ENCODE peak calls at places on chromosomes 3 and 15, in seven cellular contexts. S is IMR-90; T is Peyer's patch; G is right cardiac atrium; C is brain microvascular endothelial cell; F is fibroblast of lung; B is CD8-positive, alpha-beta memory T cell. O is an unnamed sample.

GRCh38 chr3:172179680-172180399 is 140.5 kb downstream of the FNDC3B start:
- DNase-seq in C (no peak), F (no peak), B (no peak), T (no peak), G (no peak), S (no peak), O (no peak)

GRCh38 chr3:189710620-189711388 is 79.6 kb downstream of the TP63 start:
- DNase-seq in B (no peak), C (peak), S (peak), T (no peak), F (peak), G (no peak), O (peak)

GRCh38 chr3:44439499-44440295 is 37.8 kb downstream of the ZNF445 start:
- DNase-seq in G (peak), B (peak), C (peak), F (peak), T (no peak), S (peak), O (no peak)

GRCh38 chr3:186931487-186932280 is 1.4 kb downstream of the ST6GAL1 start:
- DNase-seq in S (peak), T (no peak), B (peak), F (peak), G (peak), C (peak), O (no peak)

GRCh38 chr3:196604548-196604947 is 34.9 kb upstream of the NRROS start:
- DNase-seq in T (no peak), B (no peak), C (no peak), S (no peak), G (no peak), F (no peak), O (no peak)

GRCh38 chr3:126621171-126621570 is 33.8 kb downstream of the TXNRD3 start:
- DNase-seq in B (no peak), T (no peak), S (peak), G (peak), F (peak), C (no peak), O (no peak)

GRCh38 chr3:17605032-17605431 is 137.4 kb downstream of the TBC1D5 start:
- DNase-seq in F (peak), S (peak), C (peak), B (no peak), T (no peak), G (no peak), O (peak)

GRCh38 chr15:31478781-31479221 is 152.2 kb downstream of the KLF13 start:
- DNase-seq in G (peak), T (no peak), S (no peak), B (no peak), F (no peak), C (no peak), O (no peak)

GRCh38 chr3:53819163-53819868 is 26.9 kb downstream of the CHDH start:
- DNase-seq in C (no peak), S (no peak), G (no peak), T (no peak), F (no peak), B (no peak), O (no peak)

GRCh38 chr3:134867277-134867676 is 72.2 kb downstream of the EPHB1 start:
- DNase-seq in G (no peak), C (no peak), F (no peak), T (no peak), S (no peak), B (no peak), O (no peak)

GRCh38 chr3:13233487-13234154 is 160.4 kb upstream of the IQSEC1 start:
- DNase-seq in S (no peak), T (no peak), F (no peak), B (no peak), G (peak), C (no peak), O (no peak)

GRCh38 chr3:86562095-86562494 is 428.9 kb downstream of the VGLL3 start:
- DNase-seq in C (no peak), G (no peak), S (no peak), B (no peak), T (no peak), F (no peak), O (no peak)

GRCh38 chr3:38479431-38480092 is 16.6 kb upstream of the EXOG start:
- DNase-seq in S (peak), F (peak), T (no peak), B (peak), C (peak), G (peak), O (no peak)

GRCh38 chr15:73936181-73936580 is 9.9 kb downstream of the LOXL1 start:
- DNase-seq in G (no peak), B (no peak), F (peak), S (peak), T (peak), C (no peak), O (peak)

GRCh38 chr15:50906954-50907865 is 1.3 kb upstream of the AP4E1 start:
- DNase-seq in S (peak), T (no peak), G (no peak), F (no peak), B (peak), C (no peak), O (no peak)

GRCh38 chr3:46298871-46299607 is 54.9 kb upstream of the CCR2 start:
- DNase-seq in F (no peak), C (no peak), G (no peak), B (no peak), S (no peak), T (no peak), O (no peak)

GRCh38 chr15:79896634-79897379 is at the start of gene MTHFS:
- DNase-seq in S (peak), G (peak), F (peak), T (peak), C (peak), B (peak), O (no peak)

GRCh38 chr15:80174017-80174746 is 21.4 kb downstream of the FAH start:
- DNase-seq in T (no peak), C (peak), F (peak), G (no peak), B (no peak), S (peak), O (no peak)

GRCh38 chr3:150278843-150279341 is 129.2 kb upstream of the TSC22D2 start:
- DNase-seq in B (no peak), T (peak), C (no peak), F (no peak), G (no peak), S (no peak), O (no peak)

GRCh38 chr3:128499724-128500275 is 6.8 kb upstream of the GATA2 start:
- DNase-seq in B (no peak), C (no peak), G (no peak), S (no peak), T (no peak), F (no peak), O (no peak)

GRCh38 chr15:82850242-82850591 is 40.8 kb downstream of the WHAMM start:
- DNase-seq in F (no peak), T (no peak), C (no peak), G (no peak), S (peak), B (no peak), O (no peak)

GRCh38 chr3:153372326-153372725 is 210.3 kb downstream of the RAP2B start:
- DNase-seq in T (no peak), C (peak), G (no peak), B (no peak), F (peak), S (peak), O (peak)

GRCh38 chr3:128949158-128949557 is 44.7 kb downstream of the CFAP92 start:
- DNase-seq in G (no peak), S (no peak), F (no peak), T (no peak), C (no peak), B (no peak), O (no peak)

GRCh38 chr3:8557298-8557697 is 55.7 kb downstream of the LMCD1 start:
- DNase-seq in T (no peak), G (no peak), S (peak), C (no peak), F (peak), B (no peak), O (no peak)

GRCh38 chr3:157436583-157437300 is at the start of gene PTX3:
- DNase-seq in G (peak), C (peak), S (peak), F (peak), B (no peak), T (no peak), O (no peak)

GRCh38 chr3:73805435-73805834 is 180.7 kb upstream of the PDZRN3 start:
- DNase-seq in S (no peak), T (no peak), C (no peak), B (no peak), G (peak), F (peak), O (no peak)

GRCh38 chr3:183878071-183878470 is 6.6 kb downstream of the PARL start:
- DNase-seq in C (no peak), S (no peak), G (no peak), F (no peak), B (no peak), T (no peak), O (no peak)

GRCh38 chr3:105166893-105167292 is 199.8 kb upstream of the ALCAM start:
- DNase-seq in C (no peak), B (no peak), T (no peak), S (peak), F (peak), G (no peak), O (no peak)

GRCh38 chr15:43093026-43093425 is 12.8 kb downstream of the UBR1 start:
- DNase-seq in B (no peak), G (no peak), F (peak), T (no peak), S (peak), C (no peak), O (no peak)

GRCh38 chr15:30991301-30992072 is at the start of gene MTMR10:
- DNase-seq in B (peak), T (peak), F (peak), G (peak), S (peak), C (peak), O (no peak)

GRCh38 chr3:113697192-113698090 is 999 bp upstream of the USF3 start:
- DNase-seq in S (peak), B (peak), T (peak), G (peak), C (no peak), F (peak), O (no peak)

GRCh38 chr3:183131735-183132134 is 30.8 kb downstream of the LAMP3 start:
- DNase-seq in G (no peak), T (no peak), B (no peak), S (peak), C (peak), F (no peak), O (no peak)

GRCh38 chr3:13192471-13193213 is 119.4 kb upstream of the IQSEC1 start:
- DNase-seq in S (peak), C (no peak), F (no peak), T (peak), G (no peak), B (no peak), O (no peak)

GRCh38 chr3:188839187-188839695 is 332.5 kb upstream of the TPRG1 start:
- DNase-seq in G (no peak), B (no peak), T (no peak), S (no peak), C (no peak), F (no peak), O (no peak)

GRCh38 chr3:901953-902778 is 190.7 kb upstream of the CNTN6 start:
- DNase-seq in T (no peak), C (no peak), F (peak), B (no peak), S (no peak), G (no peak), O (no peak)

GRCh38 chr3:36903119-36903882 is 41.6 kb downstream of the TRANK1 start:
- DNase-seq in F (no peak), G (no peak), B (peak), C (no peak), S (no peak), T (no peak), O (no peak)

GRCh38 chr15:57697588-57697987 is 8.9 kb upstream of the POLR2M start:
- DNase-seq in S (peak), B (no peak), F (peak), C (peak), G (no peak), T (no peak), O (no peak)

DNA sequence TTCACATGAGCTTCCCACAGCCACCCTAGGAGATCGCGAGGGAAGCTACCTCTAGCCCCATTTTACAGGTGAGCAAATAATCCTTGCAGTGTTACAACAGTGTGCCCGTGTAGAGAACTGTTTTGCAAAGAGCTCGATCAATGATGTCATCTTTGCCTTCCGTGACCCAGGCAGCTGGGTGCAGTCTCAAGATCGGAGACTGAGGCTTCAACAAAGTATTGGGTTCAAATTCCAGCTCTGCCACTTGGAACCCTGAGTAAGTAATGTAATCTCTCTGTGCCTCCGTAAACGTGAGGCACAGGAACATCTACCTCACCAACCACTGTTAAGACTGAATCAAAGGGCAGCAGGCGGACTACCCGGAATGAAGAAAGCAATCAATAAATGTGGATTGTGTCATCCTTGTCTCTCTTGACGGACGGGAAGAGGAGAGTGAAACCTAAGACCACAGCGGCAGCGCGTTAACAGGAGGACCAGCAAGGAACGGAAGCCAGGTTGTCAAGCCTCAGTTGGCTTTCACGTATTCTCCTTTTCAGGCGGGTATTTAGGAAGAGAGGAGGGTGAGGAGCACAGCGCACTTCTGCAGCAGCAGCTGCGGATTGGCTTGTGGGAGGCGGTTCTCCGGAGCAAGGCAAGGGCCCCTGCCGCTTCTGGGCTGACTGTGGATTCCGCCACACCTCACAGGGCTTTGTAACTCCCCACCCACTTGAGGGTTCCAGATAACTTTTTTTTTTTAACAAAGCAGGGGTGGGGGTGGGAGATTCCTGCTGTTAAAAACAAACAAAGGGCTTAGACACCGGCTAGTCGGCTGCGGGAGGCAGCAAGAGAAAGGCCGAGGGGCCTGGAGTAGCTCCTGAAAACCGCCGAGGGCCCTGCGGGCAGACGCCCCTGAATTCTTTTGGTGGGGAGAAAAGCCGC is 1.5 kb upstream of the SMAD3 start:
- DNase-seq in B (no peak), F (no peak), C (no peak), T (peak), G (peak), S (peak), O (no peak)
- H3K27ac ChIP-seq in B (peak), F (no peak), C (peak), T (peak), G (peak), S (no peak), O (no peak)

GRCh38 chr3:64121750-64122311 is 98.5 kb upstream of the PSMD6 start:
- DNase-seq in G (no peak), S (no peak), B (no peak), T (no peak), C (no peak), F (no peak), O (no peak)

GRCh38 chr3:64117483-64117882 is 94.2 kb upstream of the PSMD6 start:
- DNase-seq in C (no peak), T (no peak), G (no peak), F (no peak), B (no peak), S (no peak), O (no peak)

GRCh38 chr3:64122476-64122875 is 99.2 kb upstream of the PSMD6 start:
- DNase-seq in C (no peak), F (no peak), T (no peak), G (peak), B (no peak), S (no peak), O (no peak)

GRCh38 chr3:64123931-64124330 is 100.6 kb upstream of the PSMD6 start:
- DNase-seq in T (no peak), C (no peak), S (no peak), F (no peak), B (no peak), G (no peak), O (no peak)

GRCh38 chr3:64120876-64121275 is 97.6 kb upstream of the PSMD6 start:
- DNase-seq in S (no peak), B (no peak), G (no peak), F (no peak), C (no peak), T (no peak), O (no peak)
- H3K27ac ChIP-seq in S (no peak), B (no peak), G (no peak), F (no peak), C (no peak), T (no peak), O (no peak)

DNA sequence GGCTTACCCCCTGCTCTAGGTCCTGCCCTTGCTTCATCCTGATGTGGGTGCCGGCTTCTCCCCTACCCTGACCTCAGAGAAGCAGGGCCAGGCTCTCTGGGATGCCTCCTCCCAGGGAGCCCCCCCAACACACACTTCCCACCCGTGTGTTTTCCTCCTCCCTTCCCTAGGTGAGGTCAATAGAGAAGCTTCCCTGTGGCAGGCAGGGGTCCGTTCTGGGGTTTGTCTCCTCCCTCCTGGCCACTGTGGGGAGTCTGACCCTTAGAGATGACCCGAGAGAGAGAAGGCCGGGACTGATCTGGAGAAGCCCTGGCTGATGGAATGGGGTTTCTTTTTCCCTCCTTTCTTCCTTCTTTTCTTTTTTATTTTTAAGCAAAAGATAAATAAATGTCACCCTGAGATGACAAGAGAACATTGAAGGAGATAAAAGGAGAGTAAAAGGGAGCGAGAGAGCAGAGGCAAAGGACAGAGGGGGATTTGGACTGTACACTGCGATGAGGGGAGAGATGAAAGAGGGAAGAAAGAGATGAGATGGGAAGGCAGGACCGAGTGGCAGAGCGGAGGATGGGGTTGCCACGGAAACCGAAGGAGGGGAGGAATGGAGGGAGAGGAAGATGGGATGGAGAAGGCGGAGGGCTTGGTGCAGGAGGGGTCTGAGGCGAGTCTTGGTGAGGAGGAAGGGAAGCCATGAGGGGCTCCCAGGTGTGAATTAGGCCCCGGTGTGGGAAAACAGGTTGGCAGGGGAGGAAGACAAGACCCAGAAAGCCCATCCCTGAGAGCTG is 48.4 kb downstream of the IDH2 start:
- DNase-seq in C (no peak), T (no peak), F (no peak), G (no peak), S (no peak), B (no peak), O (no peak)
- H3K27ac ChIP-seq in C (no peak), T (no peak), F (no peak), G (no peak), S (no peak), B (no peak), O (no peak)

DNA sequence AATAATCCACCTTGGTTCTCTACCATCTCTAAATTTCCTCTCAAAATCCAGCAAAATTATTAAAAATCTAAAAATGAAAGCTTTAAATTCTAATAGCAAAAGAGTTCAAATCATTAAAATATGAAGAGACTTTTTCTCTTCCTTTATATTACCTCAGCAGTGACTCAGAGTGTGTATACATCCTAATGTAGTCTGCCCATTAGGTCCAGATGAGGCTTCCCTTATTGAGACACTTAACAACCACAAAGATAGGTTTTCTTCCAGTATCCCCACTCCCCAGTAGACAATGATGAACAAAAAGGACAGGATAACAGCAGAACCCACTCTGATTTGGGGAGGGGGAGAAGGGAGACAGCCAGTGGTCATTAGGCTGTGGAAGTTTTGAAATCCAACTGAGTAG is 61.5 kb upstream of the DCBLD2 start:
- DNase-seq in T (no peak), B (no peak), S (peak), F (peak), G (no peak), C (peak), O (no peak)
- H3K27ac ChIP-seq in T (no peak), B (no peak), S (peak), F (peak), G (no peak), C (peak), O (peak)

DNA sequence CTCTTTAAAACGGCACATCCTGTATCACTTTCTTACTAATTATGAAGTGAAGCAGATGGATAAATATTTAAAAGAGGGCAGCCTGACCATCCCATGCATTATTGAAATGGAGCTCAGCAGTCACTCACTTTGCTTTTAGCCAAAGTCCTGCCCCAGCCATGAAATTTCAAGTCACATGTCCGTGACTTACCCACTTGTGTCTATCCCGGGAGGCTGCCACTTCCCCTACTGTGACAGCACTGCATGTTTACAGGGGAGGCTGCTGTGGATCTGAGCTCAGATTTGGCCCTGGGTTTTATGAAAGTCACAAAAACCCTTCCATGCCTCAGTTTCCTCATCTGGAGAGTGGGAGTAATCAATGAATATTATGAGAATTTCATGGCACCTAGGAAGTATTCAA is 17.9 kb upstream of the LRRK1 start:
- DNase-seq in G (no peak), C (no peak), B (no peak), S (no peak), F (no peak), T (no peak), O (no peak)
- H3K27ac ChIP-seq in G (no peak), C (no peak), B (no peak), S (no peak), F (peak), T (no peak), O (peak)

O was measured in epithelial cell of prostate.